ENCODE peak calls at places on chromosomes 1 and 21, in six cellular contexts. One of them, this sample, is unnamed.

GRCh38 chr1:226308723-226309397 is at the start of gene LIN9:
- DNase-seq in heart right ventricle: peak
- DNase-seq in body of pancreas: peak
- DNase-seq in cardiac fibroblast: peak
- DNase-seq in fibroblast of pulmonary artery: peak
- DNase-seq in HCT116: peak
- DNase-seq in this sample: peak

GRCh38 chr1:2372551-2373490 is 18.5 kb downstream of the MORN1 start:
- DNase-seq in HCT116: no peak
- DNase-seq in body of pancreas: no peak
- DNase-seq in heart right ventricle: no peak
- DNase-seq in fibroblast of pulmonary artery: no peak
- DNase-seq in cardiac fibroblast: no peak
- DNase-seq in this sample: no peak

GRCh38 chr1:73980324-73981040 is 217.5 kb downstream of the LRRIQ3 start:
- DNase-seq in heart right ventricle: no peak
- DNase-seq in fibroblast of pulmonary artery: peak
- DNase-seq in cardiac fibroblast: no peak
- DNase-seq in body of pancreas: no peak
- DNase-seq in HCT116: no peak
- DNase-seq in this sample: no peak

GRCh38 chr1:81978945-81979344 is 178.2 kb downstream of the ADGRL2 start:
- DNase-seq in heart right ventricle: no peak
- DNase-seq in cardiac fibroblast: peak
- DNase-seq in body of pancreas: no peak
- DNase-seq in fibroblast of pulmonary artery: peak
- DNase-seq in HCT116: no peak
- DNase-seq in this sample: no peak

GRCh38 chr1:119747451-119747850 is 21.3 kb downstream of the HMGCS2 start:
- DNase-seq in heart right ventricle: no peak
- DNase-seq in HCT116: no peak
- DNase-seq in fibroblast of pulmonary artery: peak
- DNase-seq in cardiac fibroblast: peak
- DNase-seq in body of pancreas: no peak
- DNase-seq in this sample: no peak

GRCh38 chr1:29581256-29581655 is 344.9 kb downstream of the PTPRU start:
- DNase-seq in fibroblast of pulmonary artery: no peak
- DNase-seq in cardiac fibroblast: no peak
- DNase-seq in HCT116: no peak
- DNase-seq in body of pancreas: no peak
- DNase-seq in heart right ventricle: no peak
- DNase-seq in this sample: no peak

GRCh38 chr1:84615785-84616184 is 41.5 kb upstream of the CTBS start:
- DNase-seq in heart right ventricle: no peak
- DNase-seq in fibroblast of pulmonary artery: no peak
- DNase-seq in cardiac fibroblast: no peak
- DNase-seq in HCT116: no peak
- DNase-seq in body of pancreas: no peak
- DNase-seq in this sample: no peak

GRCh38 chr21:41290106-41290799 is 26.3 kb upstream of the FAM3B start:
- DNase-seq in cardiac fibroblast: no peak
- DNase-seq in body of pancreas: no peak
- DNase-seq in HCT116: no peak
- DNase-seq in heart right ventricle: no peak
- DNase-seq in fibroblast of pulmonary artery: no peak
- DNase-seq in this sample: no peak

GRCh38 chr21:27649323-27649722 is 682.4 kb upstream of the ADAMTS5 start:
- DNase-seq in fibroblast of pulmonary artery: peak
- DNase-seq in heart right ventricle: no peak
- DNase-seq in HCT116: no peak
- DNase-seq in cardiac fibroblast: peak
- DNase-seq in body of pancreas: no peak
- DNase-seq in this sample: peak

GRCh38 chr1:182054698-182055326 is 6.7 kb downstream of the ZNF648 start:
- DNase-seq in heart right ventricle: peak
- DNase-seq in body of pancreas: peak
- DNase-seq in HCT116: peak
- DNase-seq in cardiac fibroblast: no peak
- DNase-seq in fibroblast of pulmonary artery: no peak
- DNase-seq in this sample: no peak

GRCh38 chr1:9181176-9181906 is 52.4 kb upstream of the GPR157 start:
- DNase-seq in cardiac fibroblast: peak
- DNase-seq in fibroblast of pulmonary artery: peak
- DNase-seq in heart right ventricle: peak
- DNase-seq in body of pancreas: peak
- DNase-seq in HCT116: peak
- DNase-seq in this sample: peak

GRCh38 chr1:232767381-232768074 is 37.7 kb upstream of the MAP10 start:
- DNase-seq in body of pancreas: peak
- DNase-seq in fibroblast of pulmonary artery: peak
- DNase-seq in cardiac fibroblast: peak
- DNase-seq in HCT116: peak
- DNase-seq in heart right ventricle: no peak
- DNase-seq in this sample: peak

GRCh38 chr1:231272173-231272572 is 31.2 kb downstream of the GNPAT start:
- DNase-seq in heart right ventricle: no peak
- DNase-seq in fibroblast of pulmonary artery: peak
- DNase-seq in HCT116: no peak
- DNase-seq in cardiac fibroblast: peak
- DNase-seq in body of pancreas: no peak
- DNase-seq in this sample: no peak

GRCh38 chr1:94325379-94326302 is 88.3 kb upstream of the ARHGAP29 start:
- DNase-seq in cardiac fibroblast: peak
- DNase-seq in HCT116: peak
- DNase-seq in heart right ventricle: peak
- DNase-seq in fibroblast of pulmonary artery: peak
- DNase-seq in body of pancreas: no peak
- DNase-seq in this sample: peak

GRCh38 chr1:185650602-185651230 is 83.5 kb upstream of the HMCN1 start:
- DNase-seq in cardiac fibroblast: no peak
- DNase-seq in body of pancreas: no peak
- DNase-seq in fibroblast of pulmonary artery: no peak
- DNase-seq in heart right ventricle: no peak
- DNase-seq in HCT116: no peak
- DNase-seq in this sample: no peak

GRCh38 chr1:185654952-185655314 is 79.3 kb upstream of the HMCN1 start:
- DNase-seq in HCT116: no peak
- DNase-seq in fibroblast of pulmonary artery: no peak
- DNase-seq in body of pancreas: no peak
- DNase-seq in heart right ventricle: no peak
- DNase-seq in cardiac fibroblast: no peak
- DNase-seq in this sample: no peak

GRCh38 chr1:185653615-185654014 is 80.6 kb upstream of the HMCN1 start:
- DNase-seq in cardiac fibroblast: no peak
- DNase-seq in body of pancreas: no peak
- DNase-seq in fibroblast of pulmonary artery: no peak
- DNase-seq in HCT116: no peak
- DNase-seq in heart right ventricle: no peak
- DNase-seq in this sample: no peak

GRCh38 chr1:185654199-185654951 is 79.8 kb upstream of the HMCN1 start:
- DNase-seq in cardiac fibroblast: peak
- DNase-seq in body of pancreas: no peak
- DNase-seq in heart right ventricle: no peak
- DNase-seq in HCT116: no peak
- DNase-seq in fibroblast of pulmonary artery: peak
- DNase-seq in this sample: no peak

GRCh38 chr1:185652348-185652747 is 81.8 kb upstream of the HMCN1 start:
- DNase-seq in body of pancreas: no peak
- DNase-seq in heart right ventricle: no peak
- DNase-seq in cardiac fibroblast: no peak
- DNase-seq in fibroblast of pulmonary artery: no peak
- DNase-seq in HCT116: peak
- DNase-seq in this sample: no peak
- TF ChIP-seq CTCF in body of pancreas: no peak
- TF ChIP-seq CTCF in heart right ventricle: no peak
- TF ChIP-seq CTCF in cardiac fibroblast: peak
- TF ChIP-seq CTCF in fibroblast of pulmonary artery: peak
- TF ChIP-seq CTCF in HCT116: peak
- TF ChIP-seq CTCF in this sample: peak

GRCh38 chr1:17849216-17849615 is 94.1 kb downstream of the ACTL8 start:
- DNase-seq in HCT116: no peak
- DNase-seq in fibroblast of pulmonary artery: no peak
- DNase-seq in body of pancreas: no peak
- DNase-seq in cardiac fibroblast: peak
- DNase-seq in heart right ventricle: no peak
- DNase-seq in this sample: no peak
- TF ChIP-seq CTCF in HCT116: no peak
- TF ChIP-seq CTCF in fibroblast of pulmonary artery: peak
- TF ChIP-seq CTCF in body of pancreas: no peak
- TF ChIP-seq CTCF in cardiac fibroblast: peak
- TF ChIP-seq CTCF in heart right ventricle: no peak
- TF ChIP-seq CTCF in this sample: peak

DNA sequence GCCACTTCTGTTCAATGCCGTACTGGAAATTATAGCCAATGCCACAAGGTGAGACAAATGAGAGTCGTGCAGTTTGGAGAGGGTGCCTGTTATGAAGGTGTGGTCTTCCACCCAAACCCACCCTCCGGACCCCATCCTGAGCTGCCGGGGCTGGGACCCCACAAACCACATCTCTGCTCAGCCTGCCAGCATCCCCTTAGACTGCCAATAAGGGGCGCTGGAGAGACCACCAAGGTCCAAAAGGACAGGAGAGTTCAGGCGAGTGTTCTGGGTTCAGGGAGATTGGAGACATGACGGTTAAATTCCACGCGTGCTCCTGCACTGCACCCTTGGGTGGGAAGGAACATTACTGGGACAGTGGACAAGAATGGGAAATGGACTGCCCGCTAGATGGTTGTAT is 48.7 kb upstream of the COL18A1 start:
- DNase-seq in body of pancreas: no peak
- DNase-seq in cardiac fibroblast: no peak
- DNase-seq in fibroblast of pulmonary artery: no peak
- DNase-seq in HCT116: no peak
- DNase-seq in heart right ventricle: no peak
- DNase-seq in this sample: no peak
- TF ChIP-seq CTCF in body of pancreas: no peak
- TF ChIP-seq CTCF in cardiac fibroblast: no peak
- TF ChIP-seq CTCF in fibroblast of pulmonary artery: peak
- TF ChIP-seq CTCF in HCT116: no peak
- TF ChIP-seq CTCF in heart right ventricle: no peak
- TF ChIP-seq CTCF in this sample: no peak

DNA sequence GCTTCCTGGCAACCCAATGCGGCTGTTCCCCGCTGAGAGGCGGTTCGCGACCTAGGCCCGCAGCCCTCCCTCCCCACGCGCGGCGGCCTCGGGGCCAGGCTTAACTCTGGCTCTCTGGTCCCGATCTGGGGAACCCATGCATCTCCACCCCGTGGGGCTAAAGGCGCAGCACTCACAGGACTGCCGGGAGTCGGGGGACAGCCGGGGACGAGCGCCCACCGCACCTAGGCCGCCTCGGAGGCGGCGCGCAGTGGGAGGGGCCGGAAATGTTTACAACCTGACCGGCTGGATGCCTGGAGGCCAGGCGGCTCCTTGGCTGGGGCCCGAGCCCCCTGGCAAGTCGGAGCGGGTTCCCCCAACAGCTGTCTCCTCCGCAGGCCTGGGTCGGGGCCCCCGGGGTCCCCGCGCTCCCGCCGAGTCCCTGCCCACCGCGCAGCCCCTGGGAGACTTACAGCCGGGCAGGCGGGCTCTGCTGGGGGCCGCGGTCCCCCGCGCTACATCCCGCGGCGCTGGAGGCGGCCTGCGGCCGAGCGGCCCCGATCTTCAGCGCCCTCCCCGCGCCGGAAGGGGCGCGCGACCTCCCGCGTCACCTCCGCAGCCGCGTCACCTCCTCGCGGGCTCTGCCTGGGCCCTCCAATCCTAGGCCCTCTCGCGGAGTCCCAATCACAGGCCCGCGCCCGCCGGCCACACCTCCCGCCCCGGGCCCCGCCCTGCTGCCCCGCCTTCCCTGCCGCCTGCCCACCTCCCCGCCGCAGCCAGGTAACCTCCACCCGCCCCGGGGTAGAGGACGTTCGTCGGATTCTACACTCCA is at the start of gene ADIPOR1:
- DNase-seq in HCT116: peak
- DNase-seq in heart right ventricle: peak
- DNase-seq in cardiac fibroblast: peak
- DNase-seq in fibroblast of pulmonary artery: peak
- DNase-seq in body of pancreas: peak
- DNase-seq in this sample: peak
- TF ChIP-seq CTCF in HCT116: no peak
- TF ChIP-seq CTCF in heart right ventricle: peak
- TF ChIP-seq CTCF in cardiac fibroblast: no peak
- TF ChIP-seq CTCF in fibroblast of pulmonary artery: no peak
- TF ChIP-seq CTCF in body of pancreas: peak
- TF ChIP-seq CTCF in this sample: peak

DNA sequence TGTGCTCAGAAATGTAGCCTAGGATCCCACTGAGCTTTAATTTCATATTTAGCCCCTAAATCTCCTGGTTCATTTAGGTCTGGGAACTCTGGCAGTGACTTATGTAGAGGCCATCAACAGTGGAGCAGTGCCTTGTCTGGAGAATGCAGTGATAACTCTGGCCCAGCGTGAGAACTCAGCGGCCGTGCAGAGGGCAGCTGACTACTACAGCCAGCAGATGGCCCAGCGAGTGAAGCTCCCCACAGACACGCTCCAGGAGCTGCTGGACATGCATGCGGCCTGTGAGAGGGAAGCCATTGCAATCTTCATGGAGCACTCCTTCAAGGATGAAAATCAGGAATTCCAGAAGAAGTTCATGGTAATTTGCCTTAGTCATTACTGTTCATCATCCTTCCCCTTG is 17.8 kb downstream of the GBP6 start:
- DNase-seq in fibroblast of pulmonary artery: no peak
- DNase-seq in HCT116: no peak
- DNase-seq in body of pancreas: no peak
- DNase-seq in heart right ventricle: no peak
- DNase-seq in cardiac fibroblast: no peak
- DNase-seq in this sample: no peak
- TF ChIP-seq CTCF in fibroblast of pulmonary artery: no peak
- TF ChIP-seq CTCF in HCT116: no peak
- TF ChIP-seq CTCF in body of pancreas: no peak
- TF ChIP-seq CTCF in heart right ventricle: no peak
- TF ChIP-seq CTCF in cardiac fibroblast: no peak
- TF ChIP-seq CTCF in this sample: no peak

DNA sequence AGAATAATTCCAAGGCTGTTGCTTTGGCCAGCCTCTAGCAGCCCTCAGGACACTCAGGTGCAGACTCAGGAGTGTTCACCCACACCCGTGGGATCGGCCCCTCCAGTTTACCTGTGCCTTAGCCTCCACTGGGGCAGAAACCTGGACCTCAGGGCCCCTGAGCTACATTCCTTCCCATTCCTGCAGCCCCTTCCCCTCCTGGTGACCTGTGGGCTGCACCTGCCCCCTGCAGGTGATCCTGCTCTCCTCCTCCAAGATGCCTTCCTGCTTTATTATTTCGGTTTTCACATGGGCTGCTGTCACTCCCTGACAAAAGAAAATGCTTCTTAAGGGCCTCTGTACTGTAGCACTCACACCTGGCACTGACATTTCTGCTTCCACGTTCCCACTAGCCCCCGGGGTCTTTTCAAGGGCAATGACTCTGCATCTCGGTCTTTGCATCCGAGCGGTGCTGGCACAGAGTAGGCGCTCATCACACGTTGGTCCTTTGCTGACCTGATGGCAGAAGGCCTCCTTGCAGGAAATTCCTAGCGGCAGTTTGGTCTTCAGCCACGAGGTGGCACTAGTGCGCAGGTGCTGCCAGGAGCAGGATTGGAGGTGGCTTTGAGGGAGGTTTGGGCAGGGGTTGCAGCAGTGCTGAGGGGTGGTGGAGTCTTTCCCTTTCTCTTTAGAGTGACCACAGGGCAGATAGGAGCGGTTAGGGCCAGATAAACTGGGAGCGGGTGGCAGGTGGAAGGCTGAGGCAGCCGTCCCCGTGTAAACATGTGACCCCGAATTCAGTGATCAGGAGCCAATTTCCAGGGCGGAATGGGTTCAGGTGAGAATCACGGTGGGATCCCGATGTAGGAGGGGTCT is 25.3 kb upstream of the ETV3 start:
- DNase-seq in HCT116: peak
- DNase-seq in cardiac fibroblast: peak
- DNase-seq in body of pancreas: peak
- DNase-seq in heart right ventricle: peak
- DNase-seq in fibroblast of pulmonary artery: peak
- DNase-seq in this sample: peak
- TF ChIP-seq CTCF in HCT116: peak
- TF ChIP-seq CTCF in cardiac fibroblast: peak
- TF ChIP-seq CTCF in body of pancreas: peak
- TF ChIP-seq CTCF in heart right ventricle: peak
- TF ChIP-seq CTCF in fibroblast of pulmonary artery: peak
- TF ChIP-seq CTCF in this sample: peak